ENCODE peak calls at places on chromosomes 1 and 21, in eight cellular contexts. H, W, Y, E, A, J, U and M are unnamed samples.
A peak's percentile ranks its signal among the peaks of the same experiment; 100 is the strongest.

GRCh38 chr1:19744335-19744743 is 55.4 kb downstream of the TMCO4 start:
- DNase-seq in E (no peak), A (no peak), U (no peak), H (no peak), J (no peak), Y (no peak), W (no peak), M (no peak)

GRCh38 chr1:19003371-19004290 is 47.2 kb upstream of the IFFO2 start:
- DNase-seq in W (no peak), H (no peak), A (no peak), E (no peak), Y (no peak), U (no peak), J (no peak), M (no peak)

GRCh38 chr1:178091986-178092745 is 1.7 kb upstream of the RASAL2 start:
- DNase-seq in Y (no peak), W (no peak), A (no peak), J (no peak), H (no peak), U (no peak), E (no peak), M (no peak)

GRCh38 chr1:51247022-51247421 is 10.9 kb downstream of the RNF11 start:
- DNase-seq in H (no peak), Y (no peak), J (no peak), U (no peak), E (no peak), W (no peak), A (no peak), M (no peak)

GRCh38 chr1:53189061-53189460 is 7.6 kb upstream of the CPT2 start:
- DNase-seq in W (no peak), H (no peak), Y (no peak), E (no peak), A (no peak), U (no peak), J (no peak), M (no peak)

GRCh38 chr1:156848461-156849150 is 10.3 kb downstream of the INSRR start:
- DNase-seq in W (peak; percentile 65), J (peak; percentile 8), H (no peak), A (no peak), Y (peak; percentile 73), E (peak; percentile 85), U (no peak), M (peak; percentile 86)

GRCh38 chr1:169250022-169250421 is 117.6 kb downstream of the NME7 start:
- DNase-seq in Y (no peak), U (no peak), J (no peak), A (peak; percentile 53), W (no peak), H (no peak), E (no peak), M (no peak)

GRCh38 chr1:3293563-3294080 is 160.8 kb upstream of the ARHGEF16 start:
- DNase-seq in J (no peak), W (no peak), Y (no peak), A (no peak), U (no peak), H (no peak), E (no peak), M (no peak)

GRCh38 chr1:53089478-53090226 is 27.6 kb downstream of the PODN start:
- DNase-seq in Y (peak; percentile 34), A (no peak), E (no peak), U (no peak), W (peak; percentile 54), H (no peak), J (no peak), M (no peak)

GRCh38 chr1:167447521-167448136 is 70.7 kb downstream of the CD247 start:
- DNase-seq in A (no peak), H (no peak), U (no peak), W (peak; percentile 64), E (peak; percentile 28), Y (peak; percentile 64), J (no peak), M (peak; percentile 87)

GRCh38 chr21:44018813-44019567 is 6.9 kb downstream of the TRAPPC10 start:
- DNase-seq in H (no peak), U (no peak), E (no peak), J (no peak), Y (no peak), W (no peak), A (no peak), M (no peak)

GRCh38 chr1:234564035-234565029 is 45.6 kb downstream of the IRF2BP2 start:
- DNase-seq in U (no peak), E (no peak), H (no peak), A (peak; percentile 35), J (peak; percentile 79), Y (no peak), W (no peak), M (no peak)

GRCh38 chr1:156750191-156750931 is 1.1 kb downstream of the HDGF start:
- DNase-seq in H (no peak), E (peak; percentile 31), U (no peak), J (peak; percentile 57), A (peak; percentile 28), W (peak; percentile 74), Y (peak; percentile 34), M (no peak)

GRCh38 chr1:163066168-163066567 is 3.0 kb upstream of the RGS4 start:
- DNase-seq in E (no peak), U (no peak), W (no peak), H (no peak), Y (no peak), J (no peak), A (no peak), M (no peak)

GRCh38 chr1:1236945-1237873 is 5.2 kb downstream of the B3GALT6 start:
- DNase-seq in J (no peak), Y (peak; percentile 62), H (no peak), E (no peak), A (no peak), W (no peak), U (no peak), M (no peak)

GRCh38 chr1:1235016-1235744 is 3.1 kb downstream of the B3GALT6 start:
- DNase-seq in W (no peak), U (no peak), A (no peak), Y (no peak), E (no peak), H (no peak), J (no peak), M (no peak)

GRCh38 chr1:1234180-1234808 is 2.3 kb downstream of the B3GALT6 start:
- DNase-seq in W (no peak), Y (no peak), J (no peak), E (no peak), U (no peak), H (no peak), A (no peak), M (no peak)

GRCh38 chr1:1237874-1238701 is 6.1 kb downstream of the B3GALT6 start:
- DNase-seq in A (no peak), J (no peak), H (no peak), W (peak; percentile 24), E (no peak), U (no peak), Y (no peak), M (no peak)

DNA sequence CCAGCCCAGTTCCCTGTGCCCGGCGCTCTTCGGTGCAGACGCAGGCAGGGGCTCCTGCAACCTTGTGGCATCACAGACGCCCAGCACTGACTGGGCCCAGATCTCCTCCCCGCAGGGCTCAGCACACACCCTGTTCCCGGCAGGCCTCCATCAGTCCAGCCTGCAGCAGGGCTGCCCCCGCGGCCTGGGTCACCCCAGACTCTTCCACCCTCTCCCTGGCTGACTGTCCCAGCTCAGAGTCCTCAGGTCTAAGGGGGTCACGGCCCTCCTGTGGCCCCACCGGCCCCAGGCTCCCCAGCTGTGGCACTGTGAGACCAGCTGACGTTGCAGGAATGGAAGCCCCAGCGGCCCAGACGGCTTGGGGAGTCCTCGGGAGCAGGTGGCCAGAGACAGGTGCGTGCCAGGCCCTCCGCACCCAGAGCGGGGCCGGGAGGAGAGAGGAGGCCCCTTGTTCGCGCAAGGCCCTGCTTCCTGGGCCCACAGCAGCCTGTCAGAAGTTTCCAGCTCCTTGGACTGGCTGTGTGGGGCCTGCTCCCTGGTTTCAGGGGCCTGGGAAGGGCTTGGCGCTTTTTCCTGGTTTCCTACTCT is 4.2 kb downstream of the B3GALT6 start:
- DNase-seq in A (no peak), E (no peak), U (no peak), W (no peak), J (no peak), Y (no peak), H (no peak), M (no peak)
- TF ChIP-seq POLR2AphosphoS5 in A (no peak), E (no peak), U (no peak), W (no peak), J (no peak), Y (no peak), H (no peak), M (peak; percentile 15)

GRCh38 chr1:150256549-150257341 is 829 bp upstream of the CA14 start:
- DNase-seq in E (peak; percentile 66), J (no peak), W (no peak), H (no peak), A (no peak), U (no peak), Y (no peak), M (no peak)
- TF ChIP-seq POLR2AphosphoS5 in E (peak; percentile 39), J (no peak), W (no peak), H (no peak), A (no peak), U (peak; percentile 10), Y (no peak), M (no peak)

GRCh38 chr1:207810606-207811295 is 58.9 kb downstream of the CD46 start:
- DNase-seq in H (no peak), W (no peak), U (no peak), J (no peak), Y (no peak), A (no peak), E (no peak), M (no peak)

GRCh38 chr1:207811319-207811718 is 59.5 kb downstream of the CD46 start:
- DNase-seq in U (no peak), W (no peak), E (no peak), J (no peak), A (no peak), Y (no peak), H (no peak), M (no peak)

GRCh38 chr1:207813513-207813881 is 61.6 kb downstream of the CD46 start:
- DNase-seq in H (no peak), U (peak; percentile 87), E (no peak), W (no peak), J (no peak), Y (no peak), A (no peak), M (no peak)

GRCh38 chr1:207812778-207813512 is 61.1 kb downstream of the CD46 start:
- DNase-seq in E (no peak), J (no peak), U (no peak), H (no peak), W (no peak), A (no peak), Y (no peak), M (no peak)

GRCh38 chr1:207811920-207812720 is 60.3 kb downstream of the CD46 start:
- DNase-seq in A (peak; percentile 55), Y (peak; percentile 82), W (no peak), U (no peak), J (peak; percentile 76), H (no peak), E (peak; percentile 61), M (no peak)
- TF ChIP-seq POLR2AphosphoS5 in A (no peak), Y (peak; percentile 81), W (no peak), U (peak; percentile 88), J (peak; percentile 82), H (no peak), E (no peak), M (peak; percentile 60)

GRCh38 chr21:40850071-40850470 is 3.1 kb upstream of the DSCAM start:
- DNase-seq in A (no peak), E (no peak), W (no peak), Y (no peak), U (peak; percentile 42), J (no peak), H (no peak), M (no peak)
- TF ChIP-seq POLR2AphosphoS5 in A (no peak), E (no peak), W (no peak), Y (no peak), U (no peak), J (no peak), H (no peak), M (no peak)

GRCh38 chr1:233113009-233113712 is 162.8 kb downstream of the NTPCR start:
- DNase-seq in W (peak; percentile 55), H (no peak), U (no peak), J (peak; percentile 26), E (peak; percentile 90), A (peak; percentile 89), Y (peak; percentile 41), M (peak; percentile 85)
- TF ChIP-seq POLR2AphosphoS5 in W (peak; percentile 61), H (no peak), U (peak; percentile 71), J (peak; percentile 37), E (no peak), A (peak; percentile 56), Y (no peak), M (no peak)